ENCODE peak calls at places on chromosomes 16 and 17, in eight cellular contexts. Q is left kidney; U is adipocyte; L is right lobe of liver; Y is mucosa of gallbladder; N is activated CD4-positive, alpha-beta memory T cell treated with anti-CD3 and anti-CD28 coated beads, Interleukin-2, amount 10 ng/mL, durations not matched to agents 7 days and 5 days; G is activated T-helper 1 cell treated with anti-CD3 and anti-CD28 coated beads, Interleukin-2, amount 50 U/mL, for 16 hours; Z is GM19239. K is an unnamed sample.

GRCh38 chr16:4924593-4925378 is 12.2 kb downstream of the PPL start:
- DNase-seq in N (no peak), Y (peak), L (peak), U (no peak), Z (no peak), Q (peak), G (no peak), K (no peak)

GRCh38 chr16:90078594-90078895 is 1.4 kb upstream of the PRDM7 start:
- DNase-seq in L (no peak), Z (no peak), Y (no peak), Q (no peak), G (no peak), U (no peak), N (no peak), K (no peak)

GRCh38 chr16:53457670-53458069 is 23.4 kb downstream of the RBL2 start:
- DNase-seq in Q (no peak), N (peak), Z (peak), G (peak), L (no peak), U (no peak), Y (peak), K (peak)

GRCh38 chr17:4444782-4445473 is 11.2 kb downstream of the SPNS3 start:
- DNase-seq in N (no peak), Z (no peak), U (peak), Q (no peak), Y (peak), G (no peak), L (peak), K (peak)

GRCh38 chr16:76900285-76901263 is 290.4 kb upstream of the MON1B start:
- DNase-seq in Y (peak), Z (no peak), Q (peak), G (no peak), N (no peak), L (no peak), U (no peak), K (no peak)

GRCh38 chr16:14608604-14609003 is 21.5 kb downstream of the PARN start:
- DNase-seq in Z (no peak), Y (no peak), G (no peak), U (no peak), Q (peak), L (no peak), N (no peak), K (no peak)

GRCh38 chr16:75494696-75495601 is at the start of gene CHST6:
- DNase-seq in G (no peak), U (peak), Q (peak), N (peak), Y (no peak), L (no peak), Z (peak), K (peak)

GRCh38 chr16:68760671-68761275 is 23.7 kb downstream of the CDH1 start:
- DNase-seq in U (no peak), Q (no peak), Z (no peak), Y (no peak), L (no peak), G (peak), N (peak), K (no peak)

GRCh38 chr16:84040823-84041391 is 1.7 kb downstream of the SLC38A8 start:
- DNase-seq in Q (peak), G (no peak), L (peak), N (no peak), Y (no peak), Z (no peak), U (peak), K (no peak)

GRCh38 chr17:44083250-44083849 is 12.8 kb downstream of the G6PC3 start:
- DNase-seq in U (no peak), G (no peak), Y (no peak), Z (no peak), N (no peak), L (no peak), Q (no peak), K (no peak)

GRCh38 chr16:85897384-85897783 is 1.6 kb upstream of the IRF8 start:
- DNase-seq in Q (no peak), N (no peak), L (no peak), Z (no peak), U (no peak), Y (no peak), G (no peak), K (peak)

GRCh38 chr16:24131294-24131693 is 124.8 kb upstream of the CACNG3 start:
- DNase-seq in L (no peak), Q (no peak), Z (no peak), N (no peak), U (no peak), Y (no peak), G (no peak), K (no peak)

GRCh38 chr16:82031116-82032084 is 3.7 kb upstream of the HSD17B2 start:
- DNase-seq in N (no peak), Q (peak), Y (no peak), Z (no peak), G (no peak), U (peak), L (no peak), K (peak)

GRCh38 chr17:28956112-28956511 is 4.8 kb upstream of the PHF12 start:
- DNase-seq in N (no peak), L (no peak), Z (no peak), U (no peak), G (no peak), Q (no peak), Y (no peak), K (no peak)

K was measured in colonic mucosa.